ENCODE peak calls at places on chromosomes 11 and 22, in seven cellular contexts. S is adrenal gland, J is A549, T is right lobe of liver, W is dorsolateral prefrontal cortex, B is MM.1S, L is cardiac muscle cell. C is an unnamed sample.

GRCh38 chr11:106249857-106250256 is 172.4 kb downstream of the AASDHPPT start:
- DNase-seq in S (no peak), J (no peak), T (no peak), W (no peak), B (no peak), L (peak), C (no peak)

GRCh38 chr11:94036096-94036495 is 14.9 kb downstream of the HEPHL1 start:
- DNase-seq in S (no peak), J (no peak), T (no peak), W (no peak), B (no peak), L (no peak), C (no peak)

GRCh38 chr11:100892886-100893285 is 205.8 kb downstream of the ARHGAP42 start:
- DNase-seq in S (no peak), J (no peak), T (no peak), W (no peak), B (no peak), L (no peak), C (no peak)

GRCh38 chr11:47124675-47125074 is 52.0 kb downstream of the ARFGAP2 start:
- DNase-seq in S (no peak), J (no peak), T (no peak), W (no peak), B (no peak), L (no peak), C (no peak)

GRCh38 chr22:30305906-30306628 is 16.8 kb upstream of the CASTOR1 start:
- DNase-seq in S (no peak), J (no peak), T (no peak), W (no peak), B (peak), L (no peak), C (peak)

GRCh38 chr11:46300270-46300669 is 22.8 kb downstream of the CREB3L1 start:
- DNase-seq in S (no peak), J (no peak), T (no peak), W (no peak), B (peak), L (no peak), C (no peak)

GRCh38 chr11:65872555-65873279 is at the start of gene EFEMP2:
- DNase-seq in S (no peak), J (no peak), T (no peak), W (no peak), B (no peak), L (peak), C (no peak)

GRCh38 chr22:38832005-38832978 is 11.5 kb downstream of the NPTXR start:
- DNase-seq in S (no peak), J (no peak), T (peak), W (peak), B (no peak), L (no peak), C (no peak)

GRCh38 chr11:30131535-30131934 is 99.3 kb upstream of the FSHB start:
- DNase-seq in S (no peak), J (no peak), T (no peak), W (no peak), B (no peak), L (no peak), C (no peak)

GRCh38 chr11:66346476-66347424 is 679 bp downstream of the B4GAT1 start:
- DNase-seq in S (no peak), J (no peak), T (no peak), W (no peak), B (no peak), L (no peak), C (no peak)

GRCh38 chr11:76424379-76424778 is 20.4 kb upstream of the EMSY start:
- DNase-seq in S (no peak), J (no peak), T (no peak), W (no peak), B (peak), L (no peak), C (no peak)

GRCh38 chr11:9002920-9003572 is 755 bp downstream of the NRIP3 start:
- DNase-seq in S (no peak), J (no peak), T (no peak), W (no peak), B (no peak), L (no peak), C (no peak)

GRCh38 chr11:24198458-24198857 is 298.4 kb upstream of the LUZP2 start:
- DNase-seq in S (no peak), J (no peak), T (no peak), W (no peak), B (no peak), L (peak), C (no peak)

GRCh38 chr11:70696076-70696475 is 297.7 kb downstream of the CTTN start:
- DNase-seq in S (no peak), J (no peak), T (no peak), W (no peak), B (no peak), L (no peak), C (no peak)

GRCh38 chr11:69106124-69106811 is 49.5 kb upstream of the SMIM38 start:
- DNase-seq in S (no peak), J (no peak), T (peak), W (no peak), B (no peak), L (no peak), C (no peak)

GRCh38 chr22:23127055-23127756 is 14.6 kb downstream of the RSPH14 start:
- DNase-seq in S (no peak), J (no peak), T (no peak), W (no peak), B (no peak), L (no peak), C (no peak)

GRCh38 chr11:74689666-74690065 is 41.6 kb downstream of the CHRDL2 start:
- DNase-seq in S (no peak), J (no peak), T (no peak), W (no peak), B (no peak), L (peak), C (no peak)

GRCh38 chr11:121416909-121417567 is 35.1 kb upstream of the SORL1 start:
- DNase-seq in S (peak), J (peak), T (peak), W (peak), B (no peak), L (peak), C (peak)

GRCh38 chr11:15663778-15664218 is 549.1 kb downstream of the INSC start:
- DNase-seq in S (no peak), J (peak), T (no peak), W (no peak), B (no peak), L (no peak), C (no peak)

GRCh38 chr11:133835258-133836075 is 9.8 kb downstream of the SPATA19 start:
- DNase-seq in S (peak), J (peak), T (no peak), W (no peak), B (no peak), L (peak), C (peak)

GRCh38 chr11:1178906-1179305 is 21.2 kb downstream of the MUC5AC start:
- DNase-seq in S (no peak), J (no peak), T (peak), W (no peak), B (no peak), L (no peak), C (no peak)

GRCh38 chr11:17240780-17241179 is 33.0 kb upstream of the PIK3C2A start:
- DNase-seq in S (no peak), J (no peak), T (no peak), W (no peak), B (no peak), L (no peak), C (no peak)

GRCh38 chr22:44154431-44154942 is 26.2 kb upstream of the PARVG start:
- DNase-seq in S (no peak), J (no peak), T (no peak), W (no peak), B (no peak), L (peak), C (no peak)

GRCh38 chr11:132888226-132888625 is 644.1 kb downstream of the OPCML start:
- DNase-seq in S (no peak), J (no peak), T (no peak), W (no peak), B (no peak), L (no peak), C (no peak)

GRCh38 chr11:102666331-102666957 is 39.1 kb downstream of the MMP27 start:
- DNase-seq in S (peak), J (peak), T (no peak), W (no peak), B (peak), L (peak), C (peak)

GRCh38 chr22:31566484-31566883 is 70.1 kb downstream of the SFI1 start:
- DNase-seq in S (no peak), J (no peak), T (no peak), W (no peak), B (no peak), L (no peak), C (no peak)

GRCh38 chr11:66985508-66986177 is 10.5 kb downstream of the C11orf86 start:
- DNase-seq in S (no peak), J (no peak), T (peak), W (no peak), B (no peak), L (no peak), C (no peak)

GRCh38 chr11:57527056-57527631 is 3.4 kb downstream of the TIMM10 start:
- DNase-seq in S (peak), J (peak), T (peak), W (peak), B (peak), L (peak), C (peak)

GRCh38 chr11:117424781-117425180 is 97.1 kb downstream of the CEP164 start:
- DNase-seq in S (no peak), J (no peak), T (no peak), W (peak), B (no peak), L (peak), C (no peak)

GRCh38 chr11:102111787-102112653 is 1.8 kb downstream of the YAP1 start:
- DNase-seq in S (peak), J (peak), T (peak), W (no peak), B (no peak), L (peak), C (peak)

GRCh38 chr22:39773976-39774539 is 119.5 kb downstream of the ENTHD1 start:
- DNase-seq in S (no peak), J (no peak), T (no peak), W (no peak), B (peak), L (peak), C (peak)

GRCh38 chr11:80487952-80488351 is 1047.1 kb upstream of the TENM4 start:
- DNase-seq in S (no peak), J (no peak), T (no peak), W (no peak), B (no peak), L (no peak), C (no peak)

GRCh38 chr11:10725907-10726253 is 25.2 kb upstream of the CTR9 start:
- DNase-seq in S (no peak), J (no peak), T (no peak), W (no peak), B (no peak), L (no peak), C (no peak)

GRCh38 chr22:19643448-19644313 is 70.6 kb upstream of the SEPTIN5 start:
- DNase-seq in S (no peak), J (no peak), T (no peak), W (no peak), B (no peak), L (peak), C (no peak)

GRCh38 chr11:2700415-2701211 is 819 bp upstream of the KCNQ1OT1 start:
- DNase-seq in S (peak), J (peak), T (peak), W (peak), B (peak), L (peak), C (peak)

GRCh38 chr22:17700778-17701177 is 62.2 kb downstream of the BCL2L13 start:
- DNase-seq in S (no peak), J (no peak), T (no peak), W (no peak), B (no peak), L (peak), C (no peak)

GRCh38 chr22:20552913-20553401 is 45.5 kb downstream of the MED15 start:
- DNase-seq in S (no peak), J (no peak), T (no peak), W (no peak), B (no peak), L (peak), C (no peak)

GRCh38 chr11:131674051-131674755 is 303.8 kb downstream of the NTM start:
- DNase-seq in S (peak), J (peak), T (peak), W (peak), B (peak), L (peak), C (peak)

GRCh38 chr11:76793834-76794291 is 10.7 kb downstream of the TSKU start:
- DNase-seq in S (no peak), J (no peak), T (no peak), W (no peak), B (no peak), L (no peak), C (no peak)

GRCh38 chr11:86749376-86749775 is 51.0 kb upstream of the PRSS23 start:
- DNase-seq in S (no peak), J (peak), T (no peak), W (no peak), B (no peak), L (no peak), C (no peak)
- H3K4me3 ChIP-seq in S (no peak), J (no peak), T (no peak), W (no peak), B (no peak), L (no peak), C (no peak)

GRCh38 chr22:46593211-46593676 is 26.9 kb upstream of the GRAMD4 start:
- DNase-seq in S (peak), J (no peak), T (peak), W (no peak), B (no peak), L (no peak), C (no peak)
- H3K4me3 ChIP-seq in S (no peak), J (no peak), T (no peak), W (no peak), B (peak), L (no peak), C (no peak)

GRCh38 chr11:122559734-122560382 is 95.7 kb upstream of the UBASH3B start:
- DNase-seq in S (no peak), J (peak), T (no peak), W (no peak), B (no peak), L (peak), C (no peak)

DNA sequence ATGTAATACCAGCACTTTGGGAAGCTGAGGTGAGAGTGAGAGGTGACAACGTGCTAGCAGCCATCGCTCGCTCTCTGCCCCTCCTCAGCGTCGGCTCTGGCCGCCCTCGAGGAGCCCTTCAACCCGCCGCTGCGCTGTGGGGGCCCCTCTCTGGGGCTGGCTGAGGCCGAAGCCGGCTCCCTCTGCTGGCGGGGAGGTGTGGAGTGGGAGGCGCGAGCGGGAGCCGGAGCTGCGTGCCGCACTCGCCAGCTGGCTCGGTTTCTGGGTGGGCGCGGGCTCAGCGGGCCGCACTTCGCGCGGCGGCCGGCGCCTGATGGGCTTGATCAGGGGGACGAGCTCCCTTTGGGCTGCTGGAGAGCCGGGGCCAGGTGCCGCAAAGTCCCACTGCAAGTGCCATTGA is 98.9 kb upstream of the UBASH3B start:
- DNase-seq in S (no peak), J (no peak), T (no peak), W (no peak), B (peak), L (peak), C (peak)
- H3K4me3 ChIP-seq in S (peak), J (no peak), T (no peak), W (peak), B (peak), L (no peak), C (no peak)

DNA sequence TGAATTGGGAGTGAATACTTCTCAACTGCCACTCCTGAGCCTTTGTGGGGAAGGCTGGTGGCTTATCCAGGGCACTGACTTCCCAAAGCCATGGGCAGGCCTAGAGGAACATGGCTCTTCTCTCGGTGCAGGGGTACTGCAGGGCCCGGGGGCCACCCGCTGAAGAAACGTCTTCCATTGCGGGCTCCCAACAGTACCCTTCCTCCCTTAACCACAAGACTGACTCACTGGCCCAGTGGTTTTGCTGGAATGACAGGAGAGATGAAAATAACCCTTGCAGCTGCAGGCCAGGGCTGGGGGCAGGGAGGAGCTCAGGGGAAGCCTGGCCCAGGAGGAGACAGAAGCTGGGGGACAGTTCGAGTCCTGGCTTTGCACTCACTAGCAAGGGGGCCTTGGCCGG is 13.5 kb downstream of the TXN2 start:
- DNase-seq in S (no peak), J (peak), T (no peak), W (no peak), B (peak), L (peak), C (no peak)
- H3K4me3 ChIP-seq in S (no peak), J (no peak), T (no peak), W (no peak), B (no peak), L (no peak), C (no peak)